ENCODE peak calls at places on chromosomes 16 and 17, in nine cellular contexts. One of them, this sample, is unnamed. For H3K9me2 and H3K36me3, the result is how much of the 10 kb centered on the place peaks cover.

GRCh38 chr17:7315570-7316243 is 547 bp upstream of the GPS2 start:
- DNase-seq in GM23248: no peak
- DNase-seq in GM23338: no peak
- DNase-seq in OCI-LY7: no peak
- DNase-seq in HCT116: no peak
- DNase-seq in PC-3: peak
- DNase-seq in Karpas-422: no peak
- DNase-seq in SK-N-SH: no peak
- DNase-seq in hepatocyte: no peak
- DNase-seq in this sample: no peak

GRCh38 chr17:76725580-76726230 is 701 bp downstream of the JMJD6 start:
- DNase-seq in GM23248: peak
- DNase-seq in GM23338: peak
- DNase-seq in OCI-LY7: peak
- DNase-seq in HCT116: no peak
- DNase-seq in PC-3: peak
- DNase-seq in Karpas-422: peak
- DNase-seq in SK-N-SH: peak
- DNase-seq in hepatocyte: peak
- DNase-seq in this sample: peak

GRCh38 chr17:30290696-30291570 is 811 bp downstream of the BLMH start:
- DNase-seq in GM23248: peak
- DNase-seq in GM23338: peak
- DNase-seq in OCI-LY7: peak
- DNase-seq in HCT116: no peak
- DNase-seq in PC-3: peak
- DNase-seq in Karpas-422: peak
- DNase-seq in SK-N-SH: peak
- DNase-seq in hepatocyte: peak
- DNase-seq in this sample: peak

GRCh38 chr16:27982184-27982583 is 81.3 kb downstream of the GSG1L start:
- DNase-seq in GM23248: no peak
- DNase-seq in GM23338: no peak
- DNase-seq in OCI-LY7: peak
- DNase-seq in HCT116: peak
- DNase-seq in PC-3: no peak
- DNase-seq in Karpas-422: peak
- DNase-seq in SK-N-SH: no peak
- DNase-seq in hepatocyte: no peak
- DNase-seq in this sample: no peak

GRCh38 chr17:78680436-78680835 is 101.6 kb downstream of the CYTH1 start:
- DNase-seq in GM23248: no peak
- DNase-seq in GM23338: no peak
- DNase-seq in OCI-LY7: no peak
- DNase-seq in HCT116: no peak
- DNase-seq in PC-3: peak
- DNase-seq in Karpas-422: no peak
- DNase-seq in SK-N-SH: no peak
- DNase-seq in hepatocyte: no peak
- DNase-seq in this sample: no peak

GRCh38 chr17:21318439-21318838 is 33.9 kb downstream of the MAP2K3 start:
- DNase-seq in GM23248: no peak
- DNase-seq in GM23338: peak
- DNase-seq in OCI-LY7: no peak
- DNase-seq in HCT116: no peak
- DNase-seq in PC-3: no peak
- DNase-seq in Karpas-422: peak
- DNase-seq in SK-N-SH: no peak
- DNase-seq in hepatocyte: peak
- DNase-seq in this sample: no peak

GRCh38 chr17:76382305-76382802 is 2.1 kb upstream of the SPHK1 start:
- DNase-seq in GM23248: peak
- DNase-seq in GM23338: peak
- DNase-seq in OCI-LY7: no peak
- DNase-seq in HCT116: no peak
- DNase-seq in PC-3: no peak
- DNase-seq in Karpas-422: no peak
- DNase-seq in SK-N-SH: peak
- DNase-seq in hepatocyte: peak
- DNase-seq in this sample: no peak

GRCh38 chr17:79073016-79073705 is 1.5 kb upstream of the ENGASE start:
- DNase-seq in GM23248: no peak
- DNase-seq in GM23338: no peak
- DNase-seq in OCI-LY7: no peak
- DNase-seq in HCT116: no peak
- DNase-seq in PC-3: no peak
- DNase-seq in Karpas-422: no peak
- DNase-seq in SK-N-SH: no peak
- DNase-seq in hepatocyte: no peak
- DNase-seq in this sample: no peak

GRCh38 chr17:43694081-43694870 is 32.6 kb upstream of the MEOX1 start:
- DNase-seq in GM23248: peak
- DNase-seq in GM23338: peak
- DNase-seq in OCI-LY7: peak
- DNase-seq in HCT116: peak
- DNase-seq in PC-3: peak
- DNase-seq in Karpas-422: peak
- DNase-seq in SK-N-SH: peak
- DNase-seq in hepatocyte: peak
- DNase-seq in this sample: peak

GRCh38 chr16:24088767-24089166 is 167.4 kb upstream of the CACNG3 start:
- DNase-seq in GM23248: no peak
- DNase-seq in GM23338: peak
- DNase-seq in OCI-LY7: no peak
- DNase-seq in HCT116: no peak
- DNase-seq in PC-3: no peak
- DNase-seq in Karpas-422: no peak
- DNase-seq in SK-N-SH: no peak
- DNase-seq in hepatocyte: peak
- DNase-seq in this sample: no peak

GRCh38 chr16:70476272-70477020 is 22.1 kb downstream of the FCSK start:
- DNase-seq in GM23248: peak
- DNase-seq in GM23338: no peak
- DNase-seq in OCI-LY7: no peak
- DNase-seq in HCT116: peak
- DNase-seq in PC-3: peak
- DNase-seq in Karpas-422: peak
- DNase-seq in SK-N-SH: peak
- DNase-seq in hepatocyte: no peak
- DNase-seq in this sample: peak

GRCh38 chr17:32143525-32143865 is 1.2 kb downstream of the RHOT1 start:
- DNase-seq in GM23248: no peak
- DNase-seq in GM23338: no peak
- DNase-seq in OCI-LY7: no peak
- DNase-seq in HCT116: no peak
- DNase-seq in PC-3: no peak
- DNase-seq in Karpas-422: no peak
- DNase-seq in SK-N-SH: no peak
- DNase-seq in hepatocyte: no peak
- DNase-seq in this sample: no peak

GRCh38 chr17:34451313-34451712 is 88.3 kb upstream of the CCL1 start:
- DNase-seq in GM23248: peak
- DNase-seq in GM23338: peak
- DNase-seq in OCI-LY7: no peak
- DNase-seq in HCT116: no peak
- DNase-seq in PC-3: no peak
- DNase-seq in Karpas-422: no peak
- DNase-seq in SK-N-SH: no peak
- DNase-seq in hepatocyte: no peak
- DNase-seq in this sample: no peak

GRCh38 chr16:24890746-24891145 is 45.0 kb downstream of the SLC5A11 start:
- DNase-seq in GM23248: no peak
- DNase-seq in GM23338: no peak
- DNase-seq in OCI-LY7: no peak
- DNase-seq in HCT116: no peak
- DNase-seq in PC-3: no peak
- DNase-seq in Karpas-422: no peak
- DNase-seq in SK-N-SH: no peak
- DNase-seq in hepatocyte: no peak
- DNase-seq in this sample: no peak

GRCh38 chr17:74446551-74447500 is 14.9 kb downstream of the GPRC5C start:
- DNase-seq in GM23248: peak
- DNase-seq in GM23338: no peak
- DNase-seq in OCI-LY7: no peak
- DNase-seq in HCT116: no peak
- DNase-seq in PC-3: no peak
- DNase-seq in Karpas-422: no peak
- DNase-seq in SK-N-SH: peak
- DNase-seq in hepatocyte: no peak
- DNase-seq in this sample: no peak

GRCh38 chr16:67393111-67393789 is at the start of gene TPPP3:
- DNase-seq in GM23248: peak
- DNase-seq in GM23338: peak
- DNase-seq in OCI-LY7: no peak
- DNase-seq in HCT116: no peak
- DNase-seq in PC-3: no peak
- DNase-seq in Karpas-422: no peak
- DNase-seq in SK-N-SH: peak
- DNase-seq in hepatocyte: peak
- DNase-seq in this sample: no peak

GRCh38 chr16:8585942-8586341 is 4.4 kb downstream of the TMEM114 start:
- DNase-seq in GM23248: no peak
- DNase-seq in GM23338: no peak
- DNase-seq in OCI-LY7: no peak
- DNase-seq in HCT116: no peak
- DNase-seq in PC-3: no peak
- DNase-seq in Karpas-422: no peak
- DNase-seq in SK-N-SH: no peak
- DNase-seq in hepatocyte: no peak
- DNase-seq in this sample: no peak

GRCh38 chr17:77356109-77356689 is 215.4 kb downstream of the SEC14L1 start:
- DNase-seq in GM23248: peak
- DNase-seq in GM23338: no peak
- DNase-seq in OCI-LY7: no peak
- DNase-seq in HCT116: peak
- DNase-seq in PC-3: peak
- DNase-seq in Karpas-422: no peak
- DNase-seq in SK-N-SH: no peak
- DNase-seq in hepatocyte: no peak
- DNase-seq in this sample: no peak

GRCh38 chr17:32569171-32570080 is 82.6 kb downstream of the CDK5R1 start:
- DNase-seq in GM23248: peak
- DNase-seq in GM23338: no peak
- DNase-seq in OCI-LY7: no peak
- DNase-seq in HCT116: no peak
- DNase-seq in PC-3: peak
- DNase-seq in Karpas-422: no peak
- DNase-seq in SK-N-SH: no peak
- DNase-seq in hepatocyte: no peak
- DNase-seq in this sample: no peak

GRCh38 chr16:1816396-1817275 is 10.0 kb downstream of the HAGH start:
- DNase-seq in GM23248: no peak
- DNase-seq in GM23338: no peak
- DNase-seq in OCI-LY7: no peak
- DNase-seq in HCT116: no peak
- DNase-seq in PC-3: no peak
- DNase-seq in Karpas-422: no peak
- DNase-seq in SK-N-SH: no peak
- DNase-seq in hepatocyte: no peak
- DNase-seq in this sample: no peak
- H3K9me2 ChIP-seq in GM23248: under half
- H3K9me2 ChIP-seq in GM23338: under half
- H3K9me2 ChIP-seq in OCI-LY7: under half
- H3K9me2 ChIP-seq in HCT116: under half
- H3K9me2 ChIP-seq in PC-3: under half
- H3K9me2 ChIP-seq in Karpas-422: under half
- H3K9me2 ChIP-seq in SK-N-SH: under half
- H3K9me2 ChIP-seq in hepatocyte: under half
- H3K9me2 ChIP-seq in this sample: under half

GRCh38 chr16:307691-308312 is 24.8 kb downstream of the PDIA2 start:
- DNase-seq in GM23248: no peak
- DNase-seq in GM23338: no peak
- DNase-seq in OCI-LY7: no peak
- DNase-seq in HCT116: no peak
- DNase-seq in PC-3: no peak
- DNase-seq in Karpas-422: no peak
- DNase-seq in SK-N-SH: no peak
- DNase-seq in hepatocyte: no peak
- DNase-seq in this sample: no peak
- H3K36me3 ChIP-seq in GM23248: under half
- H3K36me3 ChIP-seq in GM23338: under half
- H3K36me3 ChIP-seq in OCI-LY7: under half
- H3K36me3 ChIP-seq in HCT116: under half
- H3K36me3 ChIP-seq in PC-3: under half
- H3K36me3 ChIP-seq in Karpas-422: under half
- H3K36me3 ChIP-seq in SK-N-SH: under half
- H3K36me3 ChIP-seq in hepatocyte: under half
- H3K36me3 ChIP-seq in this sample: under half

GRCh38 chr16:54937673-54938350 is 7.1 kb downstream of the IRX5 start:
- DNase-seq in GM23248: peak
- DNase-seq in GM23338: peak
- DNase-seq in OCI-LY7: no peak
- DNase-seq in HCT116: no peak
- DNase-seq in PC-3: no peak
- DNase-seq in Karpas-422: no peak
- DNase-seq in SK-N-SH: no peak
- DNase-seq in hepatocyte: no peak
- DNase-seq in this sample: no peak
- H3K9me2 ChIP-seq in GM23248: under half
- H3K9me2 ChIP-seq in GM23338: under half
- H3K9me2 ChIP-seq in OCI-LY7: under half
- H3K9me2 ChIP-seq in HCT116: under half
- H3K9me2 ChIP-seq in PC-3: under half
- H3K9me2 ChIP-seq in Karpas-422: under half
- H3K9me2 ChIP-seq in SK-N-SH: under half
- H3K9me2 ChIP-seq in hepatocyte: under half
- H3K9me2 ChIP-seq in this sample: under half

GRCh38 chr16:89958596-89958995 is 10.0 kb downstream of the DEF8 start:
- DNase-seq in GM23248: no peak
- DNase-seq in GM23338: no peak
- DNase-seq in OCI-LY7: no peak
- DNase-seq in HCT116: no peak
- DNase-seq in PC-3: no peak
- DNase-seq in Karpas-422: no peak
- DNase-seq in SK-N-SH: no peak
- DNase-seq in hepatocyte: no peak
- DNase-seq in this sample: no peak

GRCh38 chr16:89955001-89955685 is 6.6 kb downstream of the DEF8 start:
- DNase-seq in GM23248: no peak
- DNase-seq in GM23338: peak
- DNase-seq in OCI-LY7: no peak
- DNase-seq in HCT116: no peak
- DNase-seq in PC-3: no peak
- DNase-seq in Karpas-422: no peak
- DNase-seq in SK-N-SH: no peak
- DNase-seq in hepatocyte: no peak
- DNase-seq in this sample: no peak

GRCh38 chr16:89956511-89957213 is 8.1 kb downstream of the DEF8 start:
- DNase-seq in GM23248: no peak
- DNase-seq in GM23338: no peak
- DNase-seq in OCI-LY7: peak
- DNase-seq in HCT116: no peak
- DNase-seq in PC-3: no peak
- DNase-seq in Karpas-422: peak
- DNase-seq in SK-N-SH: no peak
- DNase-seq in hepatocyte: no peak
- DNase-seq in this sample: no peak

GRCh38 chr16:89958068-89958467 is 9.5 kb downstream of the DEF8 start:
- DNase-seq in GM23248: peak
- DNase-seq in GM23338: peak
- DNase-seq in OCI-LY7: peak
- DNase-seq in HCT116: peak
- DNase-seq in PC-3: peak
- DNase-seq in Karpas-422: peak
- DNase-seq in SK-N-SH: peak
- DNase-seq in hepatocyte: no peak
- DNase-seq in this sample: no peak

GRCh38 chr16:89957214-89957785 is 8.7 kb downstream of the DEF8 start:
- DNase-seq in GM23248: no peak
- DNase-seq in GM23338: no peak
- DNase-seq in OCI-LY7: no peak
- DNase-seq in HCT116: no peak
- DNase-seq in PC-3: no peak
- DNase-seq in Karpas-422: no peak
- DNase-seq in SK-N-SH: no peak
- DNase-seq in hepatocyte: no peak
- DNase-seq in this sample: no peak
- H3K36me3 ChIP-seq in GM23248: under half
- H3K36me3 ChIP-seq in GM23338: under half
- H3K36me3 ChIP-seq in OCI-LY7: half or more
- H3K36me3 ChIP-seq in HCT116: under half
- H3K36me3 ChIP-seq in PC-3: under half
- H3K36me3 ChIP-seq in Karpas-422: under half
- H3K36me3 ChIP-seq in SK-N-SH: under half
- H3K36me3 ChIP-seq in hepatocyte: under half
- H3K36me3 ChIP-seq in this sample: under half